ENCODE peak calls at places on chromosomes 5 and 9, in seven cellular contexts. One of them, this sample, is unnamed.

GRCh38 chr5:59124983-59125960 is 542.4 kb downstream of the RAB3C start:
- DNase-seq in germinal center: no peak
- DNase-seq in T-helper 1 cell: no peak
- DNase-seq in amniotic stem cell: no peak
- DNase-seq in substantia nigra: no peak
- DNase-seq in hepatic stellate cell: no peak
- DNase-seq in stimulated activated CD8-positive, alpha-beta memory T cell treated with anti-CD3 and anti-CD28 coated beads, Interleukin-7, amount 100 ng/mL, for 24 hours: no peak
- DNase-seq in this sample: peak

GRCh38 chr9:30536494-30536893 is 1847.9 kb upstream of the ACO1 start:
- DNase-seq in stimulated activated CD8-positive, alpha-beta memory T cell treated with anti-CD3 and anti-CD28 coated beads, Interleukin-7, amount 100 ng/mL, for 24 hours: no peak
- DNase-seq in T-helper 1 cell: no peak
- DNase-seq in substantia nigra: no peak
- DNase-seq in germinal center: no peak
- DNase-seq in amniotic stem cell: no peak
- DNase-seq in hepatic stellate cell: no peak
- DNase-seq in this sample: no peak

GRCh38 chr5:151547364-151547763 is 43.8 kb downstream of the FAT2 start:
- DNase-seq in T-helper 1 cell: no peak
- DNase-seq in amniotic stem cell: no peak
- DNase-seq in stimulated activated CD8-positive, alpha-beta memory T cell treated with anti-CD3 and anti-CD28 coated beads, Interleukin-7, amount 100 ng/mL, for 24 hours: no peak
- DNase-seq in substantia nigra: no peak
- DNase-seq in hepatic stellate cell: no peak
- DNase-seq in germinal center: no peak
- DNase-seq in this sample: no peak

GRCh38 chr5:158121678-158122077 is 262.7 kb upstream of the CLINT1 start:
- DNase-seq in substantia nigra: no peak
- DNase-seq in stimulated activated CD8-positive, alpha-beta memory T cell treated with anti-CD3 and anti-CD28 coated beads, Interleukin-7, amount 100 ng/mL, for 24 hours: no peak
- DNase-seq in hepatic stellate cell: no peak
- DNase-seq in amniotic stem cell: no peak
- DNase-seq in germinal center: no peak
- DNase-seq in T-helper 1 cell: no peak
- DNase-seq in this sample: no peak

GRCh38 chr9:93254806-93255519 is 71.0 kb downstream of the WNK2 start:
- DNase-seq in germinal center: no peak
- DNase-seq in substantia nigra: no peak
- DNase-seq in stimulated activated CD8-positive, alpha-beta memory T cell treated with anti-CD3 and anti-CD28 coated beads, Interleukin-7, amount 100 ng/mL, for 24 hours: no peak
- DNase-seq in T-helper 1 cell: no peak
- DNase-seq in amniotic stem cell: no peak
- DNase-seq in hepatic stellate cell: no peak
- DNase-seq in this sample: no peak

GRCh38 chr5:149397530-149397929 is 18.4 kb upstream of the IL17B start:
- DNase-seq in substantia nigra: no peak
- DNase-seq in stimulated activated CD8-positive, alpha-beta memory T cell treated with anti-CD3 and anti-CD28 coated beads, Interleukin-7, amount 100 ng/mL, for 24 hours: no peak
- DNase-seq in T-helper 1 cell: no peak
- DNase-seq in amniotic stem cell: no peak
- DNase-seq in hepatic stellate cell: no peak
- DNase-seq in germinal center: no peak
- DNase-seq in this sample: no peak

GRCh38 chr9:115154969-115155534 is 37.1 kb upstream of the TNC start:
- DNase-seq in amniotic stem cell: no peak
- DNase-seq in substantia nigra: no peak
- DNase-seq in stimulated activated CD8-positive, alpha-beta memory T cell treated with anti-CD3 and anti-CD28 coated beads, Interleukin-7, amount 100 ng/mL, for 24 hours: no peak
- DNase-seq in hepatic stellate cell: no peak
- DNase-seq in T-helper 1 cell: no peak
- DNase-seq in germinal center: no peak
- DNase-seq in this sample: no peak

GRCh38 chr9:121738969-121739368 is 87.5 kb downstream of the DAB2IP start:
- DNase-seq in hepatic stellate cell: no peak
- DNase-seq in amniotic stem cell: no peak
- DNase-seq in T-helper 1 cell: no peak
- DNase-seq in stimulated activated CD8-positive, alpha-beta memory T cell treated with anti-CD3 and anti-CD28 coated beads, Interleukin-7, amount 100 ng/mL, for 24 hours: no peak
- DNase-seq in substantia nigra: no peak
- DNase-seq in germinal center: no peak
- DNase-seq in this sample: no peak

GRCh38 chr5:58016329-58016728 is 443.6 kb downstream of the PLK2 start:
- DNase-seq in germinal center: no peak
- DNase-seq in T-helper 1 cell: no peak
- DNase-seq in substantia nigra: no peak
- DNase-seq in stimulated activated CD8-positive, alpha-beta memory T cell treated with anti-CD3 and anti-CD28 coated beads, Interleukin-7, amount 100 ng/mL, for 24 hours: no peak
- DNase-seq in amniotic stem cell: no peak
- DNase-seq in hepatic stellate cell: no peak
- DNase-seq in this sample: no peak

GRCh38 chr5:173029499-173029921 is 26.6 kb upstream of the CREBRF start:
- DNase-seq in substantia nigra: no peak
- DNase-seq in hepatic stellate cell: no peak
- DNase-seq in germinal center: no peak
- DNase-seq in T-helper 1 cell: no peak
- DNase-seq in amniotic stem cell: no peak
- DNase-seq in stimulated activated CD8-positive, alpha-beta memory T cell treated with anti-CD3 and anti-CD28 coated beads, Interleukin-7, amount 100 ng/mL, for 24 hours: no peak
- DNase-seq in this sample: no peak

GRCh38 chr5:164186550-164186949 is 681.1 kb downstream of the MAT2B start:
- DNase-seq in amniotic stem cell: no peak
- DNase-seq in hepatic stellate cell: no peak
- DNase-seq in substantia nigra: no peak
- DNase-seq in T-helper 1 cell: no peak
- DNase-seq in stimulated activated CD8-positive, alpha-beta memory T cell treated with anti-CD3 and anti-CD28 coated beads, Interleukin-7, amount 100 ng/mL, for 24 hours: no peak
- DNase-seq in germinal center: no peak
- DNase-seq in this sample: no peak

GRCh38 chr5:168683247-168683926 is 104.2 kb upstream of the PANK3 start:
- DNase-seq in germinal center: no peak
- DNase-seq in amniotic stem cell: no peak
- DNase-seq in T-helper 1 cell: no peak
- DNase-seq in hepatic stellate cell: no peak
- DNase-seq in substantia nigra: no peak
- DNase-seq in stimulated activated CD8-positive, alpha-beta memory T cell treated with anti-CD3 and anti-CD28 coated beads, Interleukin-7, amount 100 ng/mL, for 24 hours: no peak
- DNase-seq in this sample: no peak

GRCh38 chr9:104810421-104811339 is 46.8 kb downstream of the NIPSNAP3B start:
- DNase-seq in substantia nigra: no peak
- DNase-seq in stimulated activated CD8-positive, alpha-beta memory T cell treated with anti-CD3 and anti-CD28 coated beads, Interleukin-7, amount 100 ng/mL, for 24 hours: no peak
- DNase-seq in germinal center: no peak
- DNase-seq in hepatic stellate cell: no peak
- DNase-seq in amniotic stem cell: no peak
- DNase-seq in T-helper 1 cell: no peak
- DNase-seq in this sample: no peak

GRCh38 chr5:135602882-135603721 is 24.3 kb upstream of the CXCL14 start:
- DNase-seq in stimulated activated CD8-positive, alpha-beta memory T cell treated with anti-CD3 and anti-CD28 coated beads, Interleukin-7, amount 100 ng/mL, for 24 hours: no peak
- DNase-seq in hepatic stellate cell: no peak
- DNase-seq in germinal center: no peak
- DNase-seq in amniotic stem cell: no peak
- DNase-seq in substantia nigra: no peak
- DNase-seq in T-helper 1 cell: no peak
- DNase-seq in this sample: peak

GRCh38 chr5:91998774-91999173 is 615.7 kb upstream of the ARRDC3 start:
- DNase-seq in stimulated activated CD8-positive, alpha-beta memory T cell treated with anti-CD3 and anti-CD28 coated beads, Interleukin-7, amount 100 ng/mL, for 24 hours: no peak
- DNase-seq in T-helper 1 cell: no peak
- DNase-seq in amniotic stem cell: no peak
- DNase-seq in hepatic stellate cell: no peak
- DNase-seq in substantia nigra: no peak
- DNase-seq in germinal center: no peak
- DNase-seq in this sample: no peak

GRCh38 chr9:120874861-120875565 is 2.0 kb downstream of the PHF19 start:
- DNase-seq in hepatic stellate cell: no peak
- DNase-seq in T-helper 1 cell: no peak
- DNase-seq in amniotic stem cell: no peak
- DNase-seq in substantia nigra: no peak
- DNase-seq in stimulated activated CD8-positive, alpha-beta memory T cell treated with anti-CD3 and anti-CD28 coated beads, Interleukin-7, amount 100 ng/mL, for 24 hours: no peak
- DNase-seq in germinal center: no peak
- DNase-seq in this sample: no peak

GRCh38 chr9:128552153-128552743 is at the start of gene SPTAN1:
- DNase-seq in stimulated activated CD8-positive, alpha-beta memory T cell treated with anti-CD3 and anti-CD28 coated beads, Interleukin-7, amount 100 ng/mL, for 24 hours: peak
- DNase-seq in amniotic stem cell: peak
- DNase-seq in T-helper 1 cell: peak
- DNase-seq in substantia nigra: peak
- DNase-seq in germinal center: peak
- DNase-seq in hepatic stellate cell: peak
- DNase-seq in this sample: peak

GRCh38 chr5:150782850-150783249 is 4.3 kb downstream of the SMIM3 start:
- DNase-seq in substantia nigra: no peak
- DNase-seq in germinal center: no peak
- DNase-seq in stimulated activated CD8-positive, alpha-beta memory T cell treated with anti-CD3 and anti-CD28 coated beads, Interleukin-7, amount 100 ng/mL, for 24 hours: no peak
- DNase-seq in hepatic stellate cell: no peak
- DNase-seq in amniotic stem cell: no peak
- DNase-seq in T-helper 1 cell: no peak
- DNase-seq in this sample: no peak

GRCh38 chr9:35162605-35163315 is 951 bp downstream of the UNC13B start:
- DNase-seq in germinal center: no peak
- DNase-seq in substantia nigra: no peak
- DNase-seq in amniotic stem cell: no peak
- DNase-seq in T-helper 1 cell: no peak
- DNase-seq in hepatic stellate cell: peak
- DNase-seq in stimulated activated CD8-positive, alpha-beta memory T cell treated with anti-CD3 and anti-CD28 coated beads, Interleukin-7, amount 100 ng/mL, for 24 hours: no peak
- DNase-seq in this sample: no peak

GRCh38 chr5:38347040-38347763 is 88.8 kb downstream of the EGFLAM start:
- DNase-seq in stimulated activated CD8-positive, alpha-beta memory T cell treated with anti-CD3 and anti-CD28 coated beads, Interleukin-7, amount 100 ng/mL, for 24 hours: no peak
- DNase-seq in substantia nigra: no peak
- DNase-seq in hepatic stellate cell: no peak
- DNase-seq in T-helper 1 cell: no peak
- DNase-seq in amniotic stem cell: no peak
- DNase-seq in germinal center: no peak
- DNase-seq in this sample: no peak

GRCh38 chr5:157271740-157272271 is 5.9 kb downstream of the CYFIP2 start:
- DNase-seq in germinal center: peak
- DNase-seq in T-helper 1 cell: peak
- DNase-seq in substantia nigra: no peak
- DNase-seq in hepatic stellate cell: no peak
- DNase-seq in stimulated activated CD8-positive, alpha-beta memory T cell treated with anti-CD3 and anti-CD28 coated beads, Interleukin-7, amount 100 ng/mL, for 24 hours: no peak
- DNase-seq in amniotic stem cell: no peak
- DNase-seq in this sample: no peak

GRCh38 chr5:92421937-92422336 is 1038.8 kb upstream of the ARRDC3 start:
- DNase-seq in substantia nigra: no peak
- DNase-seq in amniotic stem cell: no peak
- DNase-seq in stimulated activated CD8-positive, alpha-beta memory T cell treated with anti-CD3 and anti-CD28 coated beads, Interleukin-7, amount 100 ng/mL, for 24 hours: no peak
- DNase-seq in T-helper 1 cell: no peak
- DNase-seq in germinal center: no peak
- DNase-seq in hepatic stellate cell: no peak
- DNase-seq in this sample: no peak

GRCh38 chr5:907366-907765 is 14.7 kb downstream of the TRIP13 start:
- DNase-seq in T-helper 1 cell: no peak
- DNase-seq in amniotic stem cell: no peak
- DNase-seq in substantia nigra: no peak
- DNase-seq in germinal center: no peak
- DNase-seq in hepatic stellate cell: no peak
- DNase-seq in stimulated activated CD8-positive, alpha-beta memory T cell treated with anti-CD3 and anti-CD28 coated beads, Interleukin-7, amount 100 ng/mL, for 24 hours: no peak
- DNase-seq in this sample: no peak

GRCh38 chr9:121326130-121326838 is 43.8 kb downstream of the STOM start:
- DNase-seq in stimulated activated CD8-positive, alpha-beta memory T cell treated with anti-CD3 and anti-CD28 coated beads, Interleukin-7, amount 100 ng/mL, for 24 hours: no peak
- DNase-seq in hepatic stellate cell: peak
- DNase-seq in T-helper 1 cell: no peak
- DNase-seq in germinal center: no peak
- DNase-seq in amniotic stem cell: no peak
- DNase-seq in substantia nigra: no peak
- DNase-seq in this sample: peak

GRCh38 chr9:131395027-131395744 is 1.3 kb downstream of the PRRC2B start:
- DNase-seq in germinal center: peak
- DNase-seq in substantia nigra: no peak
- DNase-seq in stimulated activated CD8-positive, alpha-beta memory T cell treated with anti-CD3 and anti-CD28 coated beads, Interleukin-7, amount 100 ng/mL, for 24 hours: no peak
- DNase-seq in hepatic stellate cell: no peak
- DNase-seq in amniotic stem cell: no peak
- DNase-seq in T-helper 1 cell: peak
- DNase-seq in this sample: peak

GRCh38 chr9:129111762-129112151 is 542 bp downstream of the PTPA start:
- DNase-seq in stimulated activated CD8-positive, alpha-beta memory T cell treated with anti-CD3 and anti-CD28 coated beads, Interleukin-7, amount 100 ng/mL, for 24 hours: no peak
- DNase-seq in amniotic stem cell: peak
- DNase-seq in hepatic stellate cell: peak
- DNase-seq in substantia nigra: no peak
- DNase-seq in T-helper 1 cell: no peak
- DNase-seq in germinal center: peak
- DNase-seq in this sample: peak

GRCh38 chr5:4295663-4296339 is 700.2 kb downstream of the IRX1 start:
- DNase-seq in germinal center: no peak
- DNase-seq in stimulated activated CD8-positive, alpha-beta memory T cell treated with anti-CD3 and anti-CD28 coated beads, Interleukin-7, amount 100 ng/mL, for 24 hours: no peak
- DNase-seq in hepatic stellate cell: no peak
- DNase-seq in T-helper 1 cell: no peak
- DNase-seq in amniotic stem cell: no peak
- DNase-seq in substantia nigra: no peak
- DNase-seq in this sample: no peak

GRCh38 chr9:93116049-93116961 is 17.7 kb downstream of the NINJ1 start:
- DNase-seq in substantia nigra: no peak
- DNase-seq in stimulated activated CD8-positive, alpha-beta memory T cell treated with anti-CD3 and anti-CD28 coated beads, Interleukin-7, amount 100 ng/mL, for 24 hours: no peak
- DNase-seq in hepatic stellate cell: peak
- DNase-seq in amniotic stem cell: no peak
- DNase-seq in germinal center: no peak
- DNase-seq in T-helper 1 cell: no peak
- DNase-seq in this sample: no peak

This sample was measured in SJSA1.